ENCODE peak calls at places on chromosomes 5 and 9, in nine cellular contexts. One of them, this sample, is unnamed.

GRCh38 chr9:125816321-125816720 is 69.1 kb downstream of the PBX3 start:
- DNase-seq in T1000: no peak
- DNase-seq in non-pigmented ciliary epithelial cell: no peak
- DNase-seq in Caki2: no peak
- DNase-seq in fibroblast of pulmonary artery: no peak
- DNase-seq in EH: no peak
- DNase-seq in T-helper 9 cell: no peak
- DNase-seq in endothelial cell: no peak
- DNase-seq in HEK293T: no peak
- DNase-seq in this sample: no peak

GRCh38 chr5:36777105-36777757 is 99.3 kb upstream of the NIPBL start:
- DNase-seq in T1000: no peak
- DNase-seq in non-pigmented ciliary epithelial cell: peak; percentile 4
- DNase-seq in Caki2: no peak
- DNase-seq in fibroblast of pulmonary artery: peak; percentile 53
- DNase-seq in EH: peak; percentile 29
- DNase-seq in T-helper 9 cell: no peak
- DNase-seq in endothelial cell: peak; percentile 56
- DNase-seq in HEK293T: peak; percentile 60
- DNase-seq in this sample: no peak

GRCh38 chr5:115191439-115192031 is 21.8 kb upstream of the TRIM36 start:
- DNase-seq in T1000: no peak
- DNase-seq in non-pigmented ciliary epithelial cell: no peak
- DNase-seq in Caki2: no peak
- DNase-seq in fibroblast of pulmonary artery: no peak
- DNase-seq in EH: no peak
- DNase-seq in T-helper 9 cell: no peak
- DNase-seq in endothelial cell: no peak
- DNase-seq in HEK293T: no peak
- DNase-seq in this sample: no peak

GRCh38 chr9:20988916-20989315 is 42.5 kb downstream of the HACD4 start:
- DNase-seq in T1000: no peak
- DNase-seq in non-pigmented ciliary epithelial cell: no peak
- DNase-seq in Caki2: no peak
- DNase-seq in fibroblast of pulmonary artery: peak; percentile 46
- DNase-seq in EH: peak; percentile 5
- DNase-seq in T-helper 9 cell: no peak
- DNase-seq in endothelial cell: no peak
- DNase-seq in HEK293T: no peak
- DNase-seq in this sample: no peak

GRCh38 chr5:101306391-101307137 is 403.5 kb upstream of the ST8SIA4 start:
- DNase-seq in T1000: no peak
- DNase-seq in non-pigmented ciliary epithelial cell: no peak
- DNase-seq in Caki2: peak; percentile 20
- DNase-seq in fibroblast of pulmonary artery: no peak
- DNase-seq in EH: no peak
- DNase-seq in T-helper 9 cell: no peak
- DNase-seq in endothelial cell: no peak
- DNase-seq in HEK293T: no peak
- DNase-seq in this sample: no peak

GRCh38 chr9:114662081-114662989 is 4.7 kb upstream of the TEX53 start:
- DNase-seq in T1000: no peak
- DNase-seq in non-pigmented ciliary epithelial cell: no peak
- DNase-seq in Caki2: peak; percentile 46
- DNase-seq in fibroblast of pulmonary artery: peak; percentile 44
- DNase-seq in EH: peak; percentile 54
- DNase-seq in T-helper 9 cell: peak; percentile 57
- DNase-seq in endothelial cell: peak; percentile 76
- DNase-seq in HEK293T: peak; percentile 77
- DNase-seq in this sample: no peak

GRCh38 chr5:177500685-177501522 is 3.5 kb upstream of the PDLIM7 start:
- DNase-seq in T1000: peak; percentile 77
- DNase-seq in non-pigmented ciliary epithelial cell: no peak
- DNase-seq in Caki2: peak; percentile 71
- DNase-seq in fibroblast of pulmonary artery: peak; percentile 87
- DNase-seq in EH: peak; percentile 85
- DNase-seq in T-helper 9 cell: peak; percentile 92
- DNase-seq in endothelial cell: peak; percentile 96
- DNase-seq in HEK293T: peak; percentile 84
- DNase-seq in this sample: peak; percentile 67

GRCh38 chr9:129954868-129955550 is 88.0 kb downstream of the FNBP1 start:
- DNase-seq in T1000: no peak
- DNase-seq in non-pigmented ciliary epithelial cell: no peak
- DNase-seq in Caki2: peak; percentile 33
- DNase-seq in fibroblast of pulmonary artery: peak; percentile 67
- DNase-seq in EH: peak; percentile 30
- DNase-seq in T-helper 9 cell: no peak
- DNase-seq in endothelial cell: no peak
- DNase-seq in HEK293T: no peak
- DNase-seq in this sample: peak; percentile 56

GRCh38 chr5:171798413-171798812 is 12.8 kb downstream of the SMIM23 start:
- DNase-seq in T1000: no peak
- DNase-seq in non-pigmented ciliary epithelial cell: no peak
- DNase-seq in Caki2: no peak
- DNase-seq in fibroblast of pulmonary artery: no peak
- DNase-seq in EH: no peak
- DNase-seq in T-helper 9 cell: no peak
- DNase-seq in endothelial cell: no peak
- DNase-seq in HEK293T: no peak
- DNase-seq in this sample: no peak

GRCh38 chr5:168831438-168831837 is 252.3 kb upstream of the PANK3 start:
- DNase-seq in T1000: no peak
- DNase-seq in non-pigmented ciliary epithelial cell: no peak
- DNase-seq in Caki2: no peak
- DNase-seq in fibroblast of pulmonary artery: no peak
- DNase-seq in EH: no peak
- DNase-seq in T-helper 9 cell: no peak
- DNase-seq in endothelial cell: no peak
- DNase-seq in HEK293T: no peak
- DNase-seq in this sample: no peak

GRCh38 chr5:119269061-119269579 is 86.7 kb upstream of the TNFAIP8 start:
- DNase-seq in T1000: no peak
- DNase-seq in non-pigmented ciliary epithelial cell: no peak
- DNase-seq in Caki2: peak; percentile 52
- DNase-seq in fibroblast of pulmonary artery: peak; percentile 29
- DNase-seq in EH: peak; percentile 36
- DNase-seq in T-helper 9 cell: no peak
- DNase-seq in endothelial cell: peak; percentile 35
- DNase-seq in HEK293T: no peak
- DNase-seq in this sample: no peak

GRCh38 chr5:54738118-54738972 is 220.8 kb downstream of the SNX18 start:
- DNase-seq in T1000: no peak
- DNase-seq in non-pigmented ciliary epithelial cell: no peak
- DNase-seq in Caki2: no peak
- DNase-seq in fibroblast of pulmonary artery: peak; percentile 46
- DNase-seq in EH: peak; percentile 90
- DNase-seq in T-helper 9 cell: no peak
- DNase-seq in endothelial cell: no peak
- DNase-seq in HEK293T: no peak
- DNase-seq in this sample: no peak

GRCh38 chr9:136665111-136665703 is 2.5 kb downstream of the EGFL7 start:
- DNase-seq in T1000: no peak
- DNase-seq in non-pigmented ciliary epithelial cell: no peak
- DNase-seq in Caki2: no peak
- DNase-seq in fibroblast of pulmonary artery: no peak
- DNase-seq in EH: peak; percentile 27
- DNase-seq in T-helper 9 cell: no peak
- DNase-seq in endothelial cell: no peak
- DNase-seq in HEK293T: peak; percentile 70
- DNase-seq in this sample: no peak

GRCh38 chr5:33594006-33594405 is 153.2 kb downstream of the TARS1 start:
- DNase-seq in T1000: no peak
- DNase-seq in non-pigmented ciliary epithelial cell: no peak
- DNase-seq in Caki2: no peak
- DNase-seq in fibroblast of pulmonary artery: peak; percentile 25
- DNase-seq in EH: no peak
- DNase-seq in T-helper 9 cell: no peak
- DNase-seq in endothelial cell: no peak
- DNase-seq in HEK293T: no peak
- DNase-seq in this sample: no peak

GRCh38 chr9:117205806-117206205 is 209.1 kb downstream of the ASTN2 start:
- DNase-seq in T1000: no peak
- DNase-seq in non-pigmented ciliary epithelial cell: peak; percentile 20
- DNase-seq in Caki2: no peak
- DNase-seq in fibroblast of pulmonary artery: peak; percentile 37
- DNase-seq in EH: no peak
- DNase-seq in T-helper 9 cell: no peak
- DNase-seq in endothelial cell: no peak
- DNase-seq in HEK293T: no peak
- DNase-seq in this sample: no peak

GRCh38 chr5:115136294-115136693 is 33.4 kb downstream of the TRIM36 start:
- DNase-seq in T1000: no peak
- DNase-seq in non-pigmented ciliary epithelial cell: no peak
- DNase-seq in Caki2: no peak
- DNase-seq in fibroblast of pulmonary artery: no peak
- DNase-seq in EH: no peak
- DNase-seq in T-helper 9 cell: no peak
- DNase-seq in endothelial cell: no peak
- DNase-seq in HEK293T: no peak
- DNase-seq in this sample: no peak

GRCh38 chr9:14313951-14314423 is at the start of gene NFIB:
- DNase-seq in T1000: no peak
- DNase-seq in non-pigmented ciliary epithelial cell: no peak
- DNase-seq in Caki2: no peak
- DNase-seq in fibroblast of pulmonary artery: peak; percentile 71
- DNase-seq in EH: peak; percentile 19
- DNase-seq in T-helper 9 cell: no peak
- DNase-seq in endothelial cell: peak; percentile 66
- DNase-seq in HEK293T: peak; percentile 23
- DNase-seq in this sample: no peak

GRCh38 chr5:135149956-135150723 is 116.1 kb upstream of the PITX1 start:
- DNase-seq in T1000: no peak
- DNase-seq in non-pigmented ciliary epithelial cell: no peak
- DNase-seq in Caki2: no peak
- DNase-seq in fibroblast of pulmonary artery: no peak
- DNase-seq in EH: no peak
- DNase-seq in T-helper 9 cell: no peak
- DNase-seq in endothelial cell: no peak
- DNase-seq in HEK293T: no peak
- DNase-seq in this sample: no peak

GRCh38 chr9:38027714-38028113 is 41.3 kb downstream of the SHB start:
- DNase-seq in T1000: no peak
- DNase-seq in non-pigmented ciliary epithelial cell: no peak
- DNase-seq in Caki2: no peak
- DNase-seq in fibroblast of pulmonary artery: no peak
- DNase-seq in EH: no peak
- DNase-seq in T-helper 9 cell: no peak
- DNase-seq in endothelial cell: no peak
- DNase-seq in HEK293T: no peak
- DNase-seq in this sample: no peak

GRCh38 chr5:154166901-154167791 is 23.4 kb upstream of the GALNT10 start:
- DNase-seq in T1000: no peak
- DNase-seq in non-pigmented ciliary epithelial cell: no peak
- DNase-seq in Caki2: no peak
- DNase-seq in fibroblast of pulmonary artery: no peak
- DNase-seq in EH: no peak
- DNase-seq in T-helper 9 cell: no peak
- DNase-seq in endothelial cell: no peak
- DNase-seq in HEK293T: no peak
- DNase-seq in this sample: no peak

GRCh38 chr5:149834246-149834855 is 104.2 kb downstream of the PPARGC1B start:
- DNase-seq in T1000: peak; percentile 11
- DNase-seq in non-pigmented ciliary epithelial cell: peak; percentile 69
- DNase-seq in Caki2: peak; percentile 50
- DNase-seq in fibroblast of pulmonary artery: peak; percentile 96
- DNase-seq in EH: peak; percentile 80
- DNase-seq in T-helper 9 cell: peak; percentile 10
- DNase-seq in endothelial cell: peak; percentile 76
- DNase-seq in HEK293T: peak; percentile 73
- DNase-seq in this sample: peak; percentile 19

GRCh38 chr5:67677422-67677970 is 480.9 kb upstream of the CD180 start:
- DNase-seq in T1000: no peak
- DNase-seq in non-pigmented ciliary epithelial cell: no peak
- DNase-seq in Caki2: no peak
- DNase-seq in fibroblast of pulmonary artery: no peak
- DNase-seq in EH: no peak
- DNase-seq in T-helper 9 cell: no peak
- DNase-seq in endothelial cell: no peak
- DNase-seq in HEK293T: no peak
- DNase-seq in this sample: no peak

GRCh38 chr9:38160613-38161215 is 91.7 kb upstream of the SHB start:
- DNase-seq in T1000: no peak
- DNase-seq in non-pigmented ciliary epithelial cell: no peak
- DNase-seq in Caki2: no peak
- DNase-seq in fibroblast of pulmonary artery: peak; percentile 66
- DNase-seq in EH: peak; percentile 64
- DNase-seq in T-helper 9 cell: peak; percentile 59
- DNase-seq in endothelial cell: peak; percentile 78
- DNase-seq in HEK293T: peak; percentile 77
- DNase-seq in this sample: no peak

GRCh38 chr9:83620841-83621636 is 1.9 kb upstream of the IDNK start:
- DNase-seq in T1000: peak; percentile 36
- DNase-seq in non-pigmented ciliary epithelial cell: no peak
- DNase-seq in Caki2: peak; percentile 44
- DNase-seq in fibroblast of pulmonary artery: peak; percentile 69
- DNase-seq in EH: peak; percentile 57
- DNase-seq in T-helper 9 cell: peak; percentile 21
- DNase-seq in endothelial cell: peak; percentile 47
- DNase-seq in HEK293T: peak; percentile 56
- DNase-seq in this sample: peak; percentile 28

GRCh38 chr9:101176384-101176783 is 147.9 kb downstream of the PLPPR1 start:
- DNase-seq in T1000: no peak
- DNase-seq in non-pigmented ciliary epithelial cell: no peak
- DNase-seq in Caki2: no peak
- DNase-seq in fibroblast of pulmonary artery: no peak
- DNase-seq in EH: no peak
- DNase-seq in T-helper 9 cell: no peak
- DNase-seq in endothelial cell: no peak
- DNase-seq in HEK293T: peak; percentile 18
- DNase-seq in this sample: no peak

GRCh38 chr5:89187883-89188465 is 305.0 kb upstream of the MEF2C start:
- DNase-seq in T1000: no peak
- DNase-seq in non-pigmented ciliary epithelial cell: no peak
- DNase-seq in Caki2: no peak
- DNase-seq in fibroblast of pulmonary artery: no peak
- DNase-seq in EH: no peak
- DNase-seq in T-helper 9 cell: no peak
- DNase-seq in endothelial cell: no peak
- DNase-seq in HEK293T: no peak
- DNase-seq in this sample: no peak

GRCh38 chr9:32378496-32378895 is 5.9 kb upstream of the ACO1 start:
- DNase-seq in T1000: no peak
- DNase-seq in non-pigmented ciliary epithelial cell: peak; percentile 50
- DNase-seq in Caki2: peak; percentile 34
- DNase-seq in fibroblast of pulmonary artery: peak; percentile 86
- DNase-seq in EH: peak; percentile 80
- DNase-seq in T-helper 9 cell: no peak
- DNase-seq in endothelial cell: peak; percentile 50
- DNase-seq in HEK293T: peak; percentile 55
- DNase-seq in this sample: peak; percentile 10

GRCh38 chr9:113654605-113655193 is 191.2 kb downstream of the RGS3 start:
- DNase-seq in T1000: no peak
- DNase-seq in non-pigmented ciliary epithelial cell: no peak
- DNase-seq in Caki2: no peak
- DNase-seq in fibroblast of pulmonary artery: peak; percentile 85
- DNase-seq in EH: peak; percentile 56
- DNase-seq in T-helper 9 cell: no peak
- DNase-seq in endothelial cell: no peak
- DNase-seq in HEK293T: no peak
- DNase-seq in this sample: no peak

GRCh38 chr5:15326471-15326870 is 173.5 kb upstream of the FBXL7 start:
- DNase-seq in T1000: no peak
- DNase-seq in non-pigmented ciliary epithelial cell: no peak
- DNase-seq in Caki2: peak; percentile 71
- DNase-seq in fibroblast of pulmonary artery: no peak
- DNase-seq in EH: no peak
- DNase-seq in T-helper 9 cell: no peak
- DNase-seq in endothelial cell: no peak
- DNase-seq in HEK293T: no peak
- DNase-seq in this sample: peak; percentile 67

GRCh38 chr5:176535101-176535654 is 2.0 kb downstream of the RNF44 start:
- DNase-seq in T1000: no peak
- DNase-seq in non-pigmented ciliary epithelial cell: no peak
- DNase-seq in Caki2: peak; percentile 63
- DNase-seq in fibroblast of pulmonary artery: no peak
- DNase-seq in EH: peak; percentile 35
- DNase-seq in T-helper 9 cell: no peak
- DNase-seq in endothelial cell: no peak
- DNase-seq in HEK293T: no peak
- DNase-seq in this sample: no peak

GRCh38 chr5:1516615-1517601 is 6.9 kb downstream of the LPCAT1 start:
- DNase-seq in T1000: no peak
- DNase-seq in non-pigmented ciliary epithelial cell: peak; percentile 14
- DNase-seq in Caki2: peak; percentile 55
- DNase-seq in fibroblast of pulmonary artery: peak; percentile 67
- DNase-seq in EH: peak; percentile 76
- DNase-seq in T-helper 9 cell: no peak
- DNase-seq in endothelial cell: no peak
- DNase-seq in HEK293T: no peak
- DNase-seq in this sample: no peak

This sample was measured in NCI-H226.